ENCODE peak calls at places on chromosomes 1 and 21, in four cellular contexts. E is K562, Z is HCT116, Q is HepG2. V is an unnamed sample. For H3K4me1, the result is how much of the 10 kb centered on the place peaks cover.

GRCh38 chr1:68594851-68595250 is 98.0 kb upstream of the DEPDC1 start:
- DNase-seq in Z (no peak), E (no peak), Q (no peak), V (no peak)

GRCh38 chr21:14115646-14116045 is 95.1 kb downstream of the LIPI start:
- DNase-seq in E (no peak), Z (no peak), Q (no peak), V (no peak)

GRCh38 chr1:226195144-226195543 is 8.6 kb upstream of the ACBD3 start:
- DNase-seq in Q (no peak), Z (no peak), E (no peak), V (no peak)

GRCh38 chr1:55690366-55690765 is 475.2 kb upstream of the USP24 start:
- DNase-seq in Q (no peak), Z (no peak), E (no peak), V (no peak)

GRCh38 chr1:10940451-10940804 is 72.0 kb upstream of the TARDBP start:
- DNase-seq in Z (no peak), Q (no peak), E (no peak), V (no peak)

GRCh38 chr1:33519240-33519884 is 46.9 kb downstream of the ZSCAN20 start:
- DNase-seq in E (peak), Q (no peak), Z (no peak), V (no peak)

GRCh38 chr1:117605164-117605810 is 561 bp upstream of the TENT5C start:
- DNase-seq in Q (peak), E (no peak), Z (no peak), V (no peak)

GRCh38 chr1:20463502-20463901 is 22.5 kb downstream of the CAMK2N1 start:
- DNase-seq in Q (no peak), E (no peak), Z (no peak), V (no peak)

GRCh38 chr1:14255711-14256110 is 342.8 kb upstream of the KAZN start:
- DNase-seq in Z (no peak), Q (no peak), E (no peak), V (no peak)

GRCh38 chr1:54800041-54800898 is 853 bp downstream of the TTC22 start:
- DNase-seq in Q (no peak), Z (no peak), E (no peak), V (no peak)

GRCh38 chr1:118291686-118292085 is 106.7 kb upstream of the SPAG17 start:
- DNase-seq in E (no peak), Q (no peak), Z (no peak), V (no peak)

GRCh38 chr1:247487057-247487456 is 29.2 kb upstream of the OR2B11 start:
- DNase-seq in Q (peak), E (peak), Z (peak), V (peak)

GRCh38 chr1:213123532-213123931 is 72.5 kb downstream of the RPS6KC1 start:
- DNase-seq in E (no peak), Q (peak), Z (peak), V (no peak)

GRCh38 chr1:156146006-156146748 is 7.2 kb upstream of the SEMA4A start:
- DNase-seq in Q (peak), E (peak), Z (peak), V (peak)

GRCh38 chr1:215665212-215665611 is 98.1 kb downstream of the KCTD3 start:
- DNase-seq in E (no peak), Q (no peak), Z (no peak), V (no peak)

GRCh38 chr1:211548321-211549091 is 30.5 kb downstream of the SLC30A1 start:
- DNase-seq in Z (no peak), Q (no peak), E (peak), V (no peak)

GRCh38 chr1:225834417-225835329 is 24.7 kb downstream of the EPHX1 start:
- DNase-seq in Q (no peak), E (no peak), Z (no peak), V (no peak)

GRCh38 chr1:67880056-67880601 is 46.9 kb upstream of the GNG12 start:
- DNase-seq in Q (no peak), Z (no peak), E (no peak), V (no peak)

GRCh38 chr1:6960291-6960758 is 175.1 kb downstream of the CAMTA1 start:
- DNase-seq in E (no peak), Z (no peak), Q (no peak), V (no peak)

GRCh38 chr1:119815361-119815760 is 4.1 kb upstream of the REG4 start:
- DNase-seq in Z (no peak), Q (no peak), E (no peak), V (no peak)

GRCh38 chr21:43333301-43334062 is 93.4 kb downstream of the SIK1 start:
- DNase-seq in E (no peak), Z (no peak), Q (peak), V (no peak)

GRCh38 chr1:208088319-208088718 is 155.9 kb downstream of the PLXNA2 start:
- DNase-seq in Z (no peak), E (no peak), Q (no peak), V (no peak)

GRCh38 chr1:232641507-232641906 is 11.6 kb upstream of the SIPA1L2 start:
- DNase-seq in Z (no peak), Q (no peak), E (no peak), V (no peak)

GRCh38 chr1:246647113-246647512 is 77.1 kb upstream of the SCCPDH start:
- DNase-seq in Z (no peak), Q (no peak), E (peak), V (no peak)

GRCh38 chr1:3788756-3789420 is 7.4 kb downstream of the LRRC47 start:
- DNase-seq in Q (no peak), Z (no peak), E (peak), V (no peak)

GRCh38 chr1:25478633-25479032 is 47.9 kb downstream of the MACO1 start:
- DNase-seq in E (no peak), Z (no peak), Q (no peak), V (no peak)

GRCh38 chr1:7915826-7916225 is 24.8 kb downstream of the TNFRSF9 start:
- DNase-seq in Z (no peak), E (no peak), Q (no peak), V (no peak)

GRCh38 chr1:64848136-64848535 is 103.3 kb downstream of the RAVER2 start:
- DNase-seq in Z (no peak), E (no peak), Q (no peak), V (no peak)

GRCh38 chr1:117633423-117633822 is 27.6 kb downstream of the TENT5C start:
- DNase-seq in E (no peak), Q (no peak), Z (no peak), V (no peak)

GRCh38 chr1:230356869-230357778 is 69.0 kb downstream of the PGBD5 start:
- DNase-seq in E (no peak), Q (no peak), Z (no peak), V (no peak)

GRCh38 chr21:31848339-31848985 is 24.4 kb upstream of the HUNK start:
- DNase-seq in Z (no peak), Q (no peak), E (no peak), V (no peak)

GRCh38 chr1:67689267-67690017 is 4.4 kb downstream of the GADD45A start:
- DNase-seq in Z (no peak), Q (no peak), E (peak), V (no peak)

GRCh38 chr1:181028241-181029014 is 5.4 kb upstream of the MR1 start:
- DNase-seq in Z (no peak), Q (no peak), E (no peak), V (no peak)

GRCh38 chr1:236687273-236687672 is 974 bp downstream of the ACTN2 start:
- DNase-seq in Z (no peak), E (no peak), Q (no peak), V (no peak)

GRCh38 chr1:26021647-26022403 is at the start of gene EXTL1:
- DNase-seq in Q (no peak), Z (no peak), E (no peak), V (no peak)

DNA sequence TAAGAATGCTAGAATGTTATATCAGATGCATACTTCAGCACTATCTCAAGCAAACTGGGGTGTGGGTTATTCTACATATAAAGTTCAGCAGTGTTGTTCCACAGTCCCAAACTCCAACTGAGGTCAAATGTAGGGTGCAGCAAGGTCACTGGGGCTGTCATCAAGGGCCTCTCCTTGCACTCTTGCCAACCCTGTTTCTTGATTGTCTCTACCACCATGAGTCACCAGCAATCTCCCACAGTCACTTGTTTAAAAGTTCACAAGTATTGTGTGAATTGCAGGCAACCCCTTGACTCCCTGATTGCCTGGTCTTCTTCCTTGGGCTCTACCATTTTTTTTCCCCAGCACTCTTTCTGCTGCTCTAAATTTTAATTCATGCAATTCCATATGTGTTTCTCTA is 10.6 kb downstream of the METTL18 start:
- DNase-seq in E (no peak), Q (no peak), Z (no peak), V (no peak)
- TF ChIP-seq TCF7L2 in E (no peak), Q (no peak), Z (no peak), V (no peak)

GRCh38 chr21:42236693-42237092 is 17.8 kb downstream of the ABCG1 start:
- DNase-seq in E (no peak), Q (no peak), Z (no peak), V (no peak)
- H3K4me1 ChIP-seq in E (under half), Q (under half), Z (under half), V (under half)

GRCh38 chr1:27605796-27606707 is 2.1 kb upstream of the AHDC1 start:
- DNase-seq in Q (peak), Z (peak), E (peak), V (no peak)
- TF ChIP-seq TCF7L2 in Q (no peak), Z (no peak), E (no peak), V (no peak)

GRCh38 chr1:46969014-46969619 is 27.8 kb upstream of the CYP4A11 start:
- DNase-seq in Q (no peak), E (peak), Z (no peak), V (no peak)
- H3K4me1 ChIP-seq in Q (under half), E (under half), Z (under half), V (under half)

GRCh38 chr1:163571950-163572349 is 250.2 kb downstream of the NUF2 start:
- DNase-seq in Q (no peak), Z (no peak), E (no peak), V (no peak)
- TF ChIP-seq TCF7L2 in Q (no peak), Z (no peak), E (no peak), V (no peak)

V was measured in Panc1.